ENCODE peak calls at places on chromosomes 11 and 22, in nine cellular contexts. Y is Karpas-422, B is neural progenitor cell, O is H9, I is mammary epithelial cell, C is GM12878, A is mesenchymal stem cell, Q is IMR-90, U is HCT116. H is an unnamed sample.

GRCh38 chr11:119356349-119357031 is 10.0 kb upstream of the MFRP start:
- DNase-seq in Y (peak; percentile 80), B (peak; percentile 94), O (peak; percentile 90), I (no peak), C (no peak), A (peak; percentile 81), Q (peak; percentile 66), U (peak; percentile 60), H (peak; percentile 95)

GRCh38 chr11:132111781-132112380 is 741.5 kb downstream of the NTM start:
- DNase-seq in Y (no peak), B (no peak), O (no peak), I (peak; percentile 75), C (no peak), A (peak; percentile 70), Q (peak; percentile 92), U (no peak), H (no peak)

GRCh38 chr22:26285632-26286031 is 116.4 kb downstream of the SEZ6L start:
- DNase-seq in Y (no peak), B (no peak), O (no peak), I (no peak), C (no peak), A (no peak), Q (no peak), U (no peak), H (no peak)

GRCh38 chr11:43515090-43515489 is 156.4 kb downstream of the TTC17 start:
- DNase-seq in Y (peak; percentile 73), B (peak; percentile 44), O (peak; percentile 72), I (no peak), C (no peak), A (no peak), Q (no peak), U (no peak), H (no peak)

GRCh38 chr11:115636686-115637555 is 132.7 kb upstream of the CADM1 start:
- DNase-seq in Y (no peak), B (peak; percentile 49), O (no peak), I (no peak), C (no peak), A (no peak), Q (no peak), U (no peak), H (no peak)

GRCh38 chr22:44936201-44936600 is 73.6 kb downstream of the PHF21B start:
- DNase-seq in Y (no peak), B (no peak), O (no peak), I (no peak), C (no peak), A (no peak), Q (no peak), U (no peak), H (peak; percentile 60)

GRCh38 chr11:34650528-34650927 is 29.6 kb downstream of the EHF start:
- DNase-seq in Y (peak; percentile 43), B (no peak), O (no peak), I (peak; percentile 49), C (peak; percentile 91), A (no peak), Q (peak; percentile 22), U (no peak), H (no peak)

GRCh38 chr11:7688238-7688826 is 15.0 kb upstream of the CYB5R2 start:
- DNase-seq in Y (peak; percentile 75), B (peak; percentile 21), O (no peak), I (peak; percentile 20), C (no peak), A (peak; percentile 51), Q (peak; percentile 31), U (peak; percentile 12), H (no peak)

GRCh38 chr22:47618180-47618579 is 855.7 kb downstream of the TBC1D22A start:
- DNase-seq in Y (no peak), B (no peak), O (no peak), I (no peak), C (no peak), A (no peak), Q (no peak), U (no peak), H (no peak)

GRCh38 chr11:72716788-72717435 is 35.3 kb downstream of the ARAP1 start:
- DNase-seq in Y (no peak), B (no peak), O (no peak), I (no peak), C (no peak), A (no peak), Q (no peak), U (no peak), H (peak; percentile 72)

GRCh38 chr11:87743002-87743401 is 432.2 kb downstream of the RAB38 start:
- DNase-seq in Y (peak; percentile 77), B (peak; percentile 47), O (no peak), I (no peak), C (no peak), A (no peak), Q (no peak), U (no peak), H (no peak)

GRCh38 chr11:134654161-134654915 is 242.3 kb upstream of the B3GAT1 start:
- DNase-seq in Y (no peak), B (no peak), O (peak; percentile 34), I (no peak), C (no peak), A (no peak), Q (no peak), U (no peak), H (peak; percentile 37)

GRCh38 chr22:50465531-50465930 is 9.3 kb downstream of the SBF1 start:
- DNase-seq in Y (no peak), B (no peak), O (no peak), I (no peak), C (no peak), A (no peak), Q (no peak), U (no peak), H (no peak)

GRCh38 chr11:28460348-28460747 is 352.2 kb downstream of the METTL15 start:
- DNase-seq in Y (no peak), B (no peak), O (no peak), I (peak; percentile 19), C (no peak), A (no peak), Q (peak; percentile 64), U (no peak), H (no peak)

GRCh38 chr11:78291754-78292108 is 103.0 kb downstream of the USP35 start:
- DNase-seq in Y (no peak), B (no peak), O (no peak), I (no peak), C (no peak), A (no peak), Q (no peak), U (no peak), H (no peak)

GRCh38 chr11:15826008-15826650 is 530.2 kb downstream of the SOX6 start:
- DNase-seq in Y (no peak), B (no peak), O (no peak), I (no peak), C (no peak), A (peak; percentile 38), Q (peak; percentile 30), U (no peak), H (no peak)
- H3K9ac ChIP-seq in Y (no peak overlapping the region), B (no peak overlapping the region), O (no peak overlapping the region), I (no peak overlapping the region), C (no peak overlapping the region), A (no peak overlapping the region), Q (no peak overlapping the region), U (no peak overlapping the region), H (no peak overlapping the region)

GRCh38 chr22:27748355-27749168 is 53.0 kb downstream of the MN1 start:
- DNase-seq in Y (no peak), B (peak; percentile 66), O (peak; percentile 77), I (peak; percentile 76), C (no peak), A (peak; percentile 81), Q (peak; percentile 58), U (no peak), H (no peak)

GRCh38 chr22:27750866-27751265 is 50.7 kb downstream of the MN1 start:
- DNase-seq in Y (no peak), B (no peak), O (no peak), I (no peak), C (no peak), A (no peak), Q (no peak), U (no peak), H (no peak)

GRCh38 chr22:27747396-27748256 is 53.9 kb downstream of the MN1 start:
- DNase-seq in Y (peak; percentile 46), B (no peak), O (no peak), I (no peak), C (no peak), A (no peak), Q (no peak), U (no peak), H (no peak)

GRCh38 chr22:27751277-27752070 is 50.1 kb downstream of the MN1 start:
- DNase-seq in Y (no peak), B (no peak), O (no peak), I (no peak), C (no peak), A (no peak), Q (no peak), U (no peak), H (no peak)

GRCh38 chr22:27749597-27750225 is 51.8 kb downstream of the MN1 start:
- DNase-seq in Y (no peak), B (peak; percentile 69), O (peak; percentile 59), I (peak; percentile 29), C (no peak), A (peak; percentile 59), Q (peak; percentile 13), U (no peak), H (no peak)
- H3K9ac ChIP-seq in Y (no peak overlapping the region), B (no peak overlapping the region), O (no peak overlapping the region), I (no peak overlapping the region), C (no peak overlapping the region), A (peak overlapping the region; percentile 72), Q (no peak overlapping the region), U (no peak overlapping the region), H (no peak overlapping the region)

GRCh38 chr11:66262191-66262590 is 6.2 kb upstream of the RAB1B start:
- DNase-seq in Y (no peak), B (no peak), O (no peak), I (no peak), C (no peak), A (no peak), Q (no peak), U (no peak), H (no peak)

GRCh38 chr11:66263231-66263630 is 5.2 kb upstream of the RAB1B start:
- DNase-seq in Y (no peak), B (no peak), O (no peak), I (no peak), C (no peak), A (no peak), Q (no peak), U (no peak), H (no peak)

GRCh38 chr11:66262696-66263095 is 5.7 kb upstream of the RAB1B start:
- DNase-seq in Y (no peak), B (no peak), O (no peak), I (no peak), C (no peak), A (no peak), Q (no peak), U (no peak), H (no peak)

GRCh38 chr11:66259976-66260375 is 8.5 kb upstream of the RAB1B start:
- DNase-seq in Y (no peak), B (no peak), O (no peak), I (no peak), C (no peak), A (no peak), Q (no peak), U (no peak), H (no peak)

GRCh38 chr11:66261578-66261977 is 6.9 kb upstream of the RAB1B start:
- DNase-seq in Y (no peak), B (no peak), O (no peak), I (no peak), C (no peak), A (no peak), Q (no peak), U (no peak), H (no peak)
- H3K9ac ChIP-seq in Y (no peak overlapping the region), B (no peak overlapping the region), O (no peak overlapping the region), I (no peak overlapping the region), C (no peak overlapping the region), A (no peak overlapping the region), Q (no peak overlapping the region), U (no peak overlapping the region), H (no peak overlapping the region)

GRCh38 chr11:17164361-17165246 is 43.2 kb downstream of the PIK3C2A start:
- DNase-seq in Y (no peak), B (no peak), O (no peak), I (peak; percentile 3), C (no peak), A (peak; percentile 41), Q (peak; percentile 15), U (no peak), H (no peak)
- H3K9ac ChIP-seq in Y (no peak overlapping the region), B (no peak overlapping the region), O (no peak overlapping the region), I (no peak overlapping the region), C (no peak overlapping the region), A (no peak overlapping the region), Q (no peak overlapping the region), U (no peak overlapping the region), H (no peak overlapping the region)

H was measured in kidney.